ENCODE peak calls at places on chromosomes 2 and 18, in four cellular contexts. A is IMR-90, M is fibroblast of lung, W is HepG2. V is an unnamed sample.

GRCh38 chr2:6754412-6754811 is 111.3 kb downstream of the CMPK2 start:
- DNase-seq in W (no peak), A (no peak), M (no peak), V (no peak)

GRCh38 chr2:157441072-157441454 is 2.8 kb downstream of the CYTIP start:
- DNase-seq in A (no peak), W (no peak), M (peak; percentile 12), V (no peak)

GRCh38 chr2:108978709-108979111 is 10.3 kb downstream of the EDAR start:
- DNase-seq in M (peak; percentile 6), W (no peak), A (no peak), V (peak; percentile 19)

GRCh38 chr2:141417246-141417797 is 713.5 kb downstream of the LRP1B start:
- DNase-seq in A (peak; percentile 4), W (no peak), M (no peak), V (no peak)

GRCh38 chr18:37452697-37453385 is 112.8 kb downstream of the CELF4 start:
- DNase-seq in M (peak; percentile 40), A (no peak), W (no peak), V (peak; percentile 31)

GRCh38 chr2:36780231-36780808 is 83.8 kb downstream of the VIT start:
- DNase-seq in M (peak; percentile 78), W (peak; percentile 51), A (peak; percentile 66), V (peak; percentile 88)

GRCh38 chr2:1990724-1991123 is 246.4 kb upstream of the PXDN start:
- DNase-seq in W (no peak), A (no peak), M (no peak), V (no peak)

GRCh38 chr2:6506311-6507258 is 359.1 kb downstream of the CMPK2 start:
- DNase-seq in M (peak; percentile 12), A (peak; percentile 43), W (no peak), V (peak; percentile 75)

GRCh38 chr2:98348066-98348561 is 1.9 kb downstream of the CNGA3 start:
- DNase-seq in A (no peak), W (no peak), M (no peak), V (no peak)

GRCh38 chr18:63363951-63364350 is 3.1 kb downstream of the KDSR start:
- DNase-seq in W (no peak), A (no peak), M (no peak), V (no peak)

GRCh38 chr2:97741686-97742085 is 28.3 kb downstream of the ZAP70 start:
- DNase-seq in M (no peak), W (no peak), A (no peak), V (no peak)

GRCh38 chr2:129192841-129193253 is 786.6 kb upstream of the RAB6C start:
- DNase-seq in M (no peak), W (no peak), A (no peak), V (no peak)

DNA sequence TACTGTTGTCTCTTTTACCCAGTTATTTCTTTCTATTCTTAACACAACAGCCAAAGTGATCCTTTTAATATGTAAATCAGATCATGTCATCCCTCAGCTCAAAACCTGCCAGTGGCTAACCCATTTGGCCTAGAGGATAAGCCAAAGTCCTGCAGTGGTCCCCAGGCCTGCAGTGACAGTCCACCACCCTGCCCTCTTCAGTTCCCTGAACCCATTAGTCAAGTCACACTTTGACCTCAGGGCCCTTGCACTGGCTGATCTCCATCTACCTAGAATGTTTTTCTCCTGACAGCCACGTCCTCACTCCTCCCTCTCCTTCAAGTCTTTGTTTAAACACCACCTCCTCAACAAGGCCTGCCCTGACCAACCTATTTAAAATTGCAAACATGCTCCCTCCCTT is 9.5 kb downstream of the MREG start:
- DNase-seq in A (no peak), W (no peak), M (no peak), V (no peak)
- H3K4me3 ChIP-seq in A (no peak overlapping the region), W (no peak overlapping the region), M (no peak overlapping the region), V (no peak overlapping the region)

DNA sequence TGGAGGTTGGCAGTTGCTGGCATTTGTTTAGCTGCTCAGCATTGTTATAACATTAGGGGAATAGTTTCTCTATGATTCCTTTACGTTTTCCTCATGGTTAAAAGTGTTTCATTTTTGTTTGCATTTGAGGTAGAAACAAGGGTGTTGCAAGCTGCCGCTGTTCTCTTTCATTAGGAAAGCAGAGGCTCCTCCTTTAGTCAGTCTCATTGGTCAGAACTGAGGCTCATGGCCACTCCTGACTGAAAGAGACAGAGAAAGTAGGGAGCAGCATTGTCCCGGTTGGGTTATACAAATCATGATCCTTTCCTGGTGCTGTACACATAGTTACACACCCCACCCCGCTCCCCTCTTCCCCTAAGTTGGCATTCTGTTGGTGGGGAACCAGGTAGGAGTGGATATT is 59.8 kb upstream of the PTH2R start:
- DNase-seq in W (no peak), M (no peak), A (no peak), V (no peak)
- H3K9ac ChIP-seq in W (no peak overlapping the region), M (no peak overlapping the region), A (no peak overlapping the region), V (peak overlapping the region; percentile 56)

GRCh38 chr18:41744664-41745063 is 210.4 kb upstream of the PIK3C3 start:
- DNase-seq in A (no peak), W (no peak), M (peak; percentile 2), V (peak; percentile 35)
- H3K4me3 ChIP-seq in A (no peak overlapping the region), W (no peak overlapping the region), M (no peak overlapping the region), V (no peak overlapping the region)

DNA sequence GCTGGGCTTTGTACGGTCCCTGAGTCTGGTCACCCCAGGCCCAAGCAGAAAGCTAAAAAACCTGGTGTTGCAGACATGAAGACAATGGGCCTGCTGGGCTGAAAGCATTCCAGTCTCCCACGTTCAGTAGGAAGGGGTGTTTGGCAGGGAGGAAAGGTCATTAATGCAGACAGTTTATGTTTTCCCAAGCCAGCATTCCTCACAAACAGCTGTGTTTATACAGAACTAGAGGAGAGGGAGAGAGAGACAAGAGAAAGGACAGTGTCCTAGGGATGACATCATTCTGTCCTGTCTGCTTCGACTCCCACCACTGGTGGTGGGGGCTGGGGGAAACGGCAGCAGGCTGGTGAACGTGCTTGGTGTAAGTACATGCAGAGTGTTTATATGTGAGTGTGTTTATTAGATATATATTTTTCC is 380.6 kb downstream of the TNS1 start:
- DNase-seq in A (peak; percentile 98), M (peak; percentile 80), W (peak; percentile 85), V (peak; percentile 57)
- H3K9ac ChIP-seq in A (no peak overlapping the region), M (no peak overlapping the region), W (no peak overlapping the region), V (no peak overlapping the region)

GRCh38 chr18:31498450-31499156 is 626 bp downstream of the DSG2 start:
- DNase-seq in A (no peak), W (no peak), M (no peak), V (no peak)
- H3K4me3 ChIP-seq in A (peak overlapping the region; percentile 47), W (peak overlapping the region; percentile 94), M (no peak overlapping the region), V (peak overlapping the region; percentile 82)

DNA sequence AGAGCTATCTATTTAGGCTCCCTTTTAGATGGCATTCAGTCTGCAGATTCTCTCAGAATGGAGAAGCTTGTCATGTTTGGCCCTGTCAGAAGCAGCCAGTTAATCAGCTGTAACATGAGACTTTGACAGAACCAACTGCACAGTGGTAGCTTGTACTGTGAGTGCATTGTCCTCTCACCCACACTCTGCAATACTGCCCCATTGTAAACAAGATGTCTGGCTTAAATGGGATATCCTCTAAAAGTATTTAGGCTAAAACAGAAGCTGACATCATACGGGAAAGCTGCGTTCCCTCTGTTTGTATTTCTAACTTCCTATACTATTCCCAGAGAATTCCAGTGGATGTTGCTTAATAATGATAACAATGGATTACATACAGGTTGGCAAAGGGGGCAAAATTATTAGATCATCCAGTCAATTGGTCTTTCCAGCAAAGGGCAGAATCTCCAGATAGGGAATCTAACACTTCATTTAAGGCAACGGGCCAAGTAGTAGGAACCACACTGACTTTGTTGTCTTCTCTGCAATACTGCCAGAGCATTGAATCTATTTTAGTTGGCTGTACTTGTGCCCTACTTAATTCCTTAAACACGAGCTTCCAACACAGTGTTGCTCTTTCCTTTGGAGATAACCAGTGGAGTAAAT is 15.4 kb upstream of the STAT4 start:
- DNase-seq in M (peak; percentile 94), A (peak; percentile 89), W (peak; percentile 69), V (peak; percentile 69)
- H3K9ac ChIP-seq in M (no peak overlapping the region), A (no peak overlapping the region), W (no peak overlapping the region), V (peak overlapping the region; percentile 64)

DNA sequence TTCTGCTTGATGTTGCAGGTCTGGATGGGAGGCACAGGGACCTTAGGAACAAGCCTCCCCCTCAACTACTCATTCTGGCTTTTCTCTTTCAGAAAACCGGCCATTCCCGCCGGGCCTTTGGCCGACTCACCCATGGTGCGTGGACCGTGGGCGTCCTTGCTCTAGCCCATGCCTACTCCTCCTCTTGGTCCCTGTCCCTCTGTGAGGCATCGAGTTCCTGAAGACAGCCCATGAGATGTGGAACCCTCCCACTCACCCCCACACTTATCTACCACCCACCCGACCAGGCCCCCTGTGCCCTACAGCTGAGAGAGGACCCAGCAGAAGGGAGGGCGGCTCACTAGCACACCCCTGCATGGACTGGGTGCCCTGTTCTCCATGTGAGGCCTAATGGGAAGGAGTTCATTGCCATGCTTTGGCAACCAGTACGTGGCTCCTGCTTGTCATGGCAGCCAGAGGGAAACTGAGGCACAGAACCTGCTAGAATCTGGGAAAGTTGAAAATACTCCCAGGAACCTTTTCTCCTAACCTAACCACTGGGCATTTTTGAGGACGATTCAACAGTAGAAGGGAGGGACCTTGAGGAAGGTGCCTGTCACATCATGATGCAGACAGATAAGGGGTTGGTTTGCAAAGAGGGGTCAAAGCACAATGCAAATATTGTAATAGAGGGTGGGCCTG is 8.5 kb downstream of the SPEG start:
- DNase-seq in M (no peak), A (peak; percentile 17), W (no peak), V (no peak)
- H3K4me3 ChIP-seq in M (no peak overlapping the region), A (peak overlapping the region; percentile 91), W (no peak overlapping the region), V (peak overlapping the region; percentile 72)